ENCODE peak calls at places on chromosome 1, in four cellular contexts. Q, S, B and H are unnamed samples. For H3K27me3, the result is how much of the 10 kb centered on the place peaks cover.

GRCh38 chr1:56135864-56136147 is 443.6 kb downstream of the PLPP3 start:
- DNase-seq in S (no peak), B (no peak), Q (no peak), H (no peak)

GRCh38 chr1:121558514-121558913 is 373.7 kb downstream of the SRGAP2C start:
- DNase-seq in Q (no peak), B (peak), S (no peak), H (peak)

GRCh38 chr1:36178479-36179219 is 22.7 kb downstream of the MAP7D1 start:
- DNase-seq in B (no peak), Q (peak), S (no peak), H (no peak)

GRCh38 chr1:47931395-47931794 is 65.8 kb downstream of the TRABD2B start:
- DNase-seq in S (no peak), B (no peak), Q (no peak), H (peak)

GRCh38 chr1:226083303-226084101 is 21.0 kb downstream of the H3-3A start:
- DNase-seq in B (no peak), Q (peak), S (peak), H (no peak)

GRCh38 chr1:22048351-22049192 is 3.9 kb upstream of the CDC42 start:
- DNase-seq in B (no peak), S (no peak), Q (no peak), H (no peak)

GRCh38 chr1:157245823-157246222 is 107.6 kb upstream of the ETV3 start:
- DNase-seq in B (no peak), Q (no peak), S (no peak), H (no peak)

GRCh38 chr1:84698151-84698651 is 7.9 kb upstream of the SSX2IP start:
- DNase-seq in Q (no peak), S (no peak), B (peak), H (peak)

GRCh38 chr1:24418898-24419628 is 3.5 kb downstream of the NIPAL3 start:
- DNase-seq in B (no peak), Q (no peak), S (no peak), H (peak)

GRCh38 chr1:3319874-3320245 is 134.6 kb upstream of the ARHGEF16 start:
- DNase-seq in S (no peak), Q (no peak), B (no peak), H (no peak)

GRCh38 chr1:218447010-218447689 is 102.0 kb downstream of the TGFB2 start:
- DNase-seq in B (no peak), Q (peak), S (no peak), H (no peak)

GRCh38 chr1:3922201-3922725 is 22.2 kb upstream of the C1orf174 start:
- DNase-seq in B (no peak), S (no peak), Q (no peak), H (no peak)

GRCh38 chr1:225825606-225826005 is 15.7 kb downstream of the EPHX1 start:
- DNase-seq in S (peak), Q (no peak), B (no peak), H (no peak)

DNA sequence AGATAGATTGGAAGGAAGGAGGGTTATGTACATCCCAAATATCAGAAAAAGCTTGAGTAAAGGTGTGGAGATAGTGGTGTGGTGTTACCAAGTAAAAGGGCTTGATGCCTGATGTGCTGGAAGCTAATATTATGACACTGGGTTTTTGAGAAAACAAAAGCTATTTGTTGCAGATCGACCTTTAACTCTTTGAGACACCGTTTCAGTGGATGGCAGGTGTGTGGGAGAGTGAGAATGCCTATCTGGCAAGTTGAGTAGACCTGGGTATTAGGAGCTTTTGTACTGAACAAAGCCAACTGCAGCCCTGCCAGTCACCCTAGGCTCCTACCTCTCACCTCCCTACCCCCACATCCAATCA is 1.4 kb downstream of the MMACHC start:
- DNase-seq in Q (no peak), S (no peak), B (no peak), H (no peak)
- H3K27ac ChIP-seq in Q (peak), S (no peak), B (no peak), H (no peak)

GRCh38 chr1:42141978-42142377 is 11.2 kb upstream of the GUCA2B start:
- DNase-seq in B (no peak), S (no peak), Q (no peak), H (no peak)
- H3K27me3 ChIP-seq in B (under half), S (under half), Q (half or more), H (under half)

GRCh38 chr1:108119500-108119899 is 80.6 kb downstream of the SLC25A24 start:
- DNase-seq in B (no peak), Q (no peak), S (no peak), H (no peak)

GRCh38 chr1:108124622-108125311 is 75.4 kb downstream of the SLC25A24 start:
- DNase-seq in S (no peak), Q (no peak), B (no peak), H (no peak)

GRCh38 chr1:108120163-108120562 is 80.0 kb downstream of the SLC25A24 start:
- DNase-seq in B (no peak), Q (no peak), S (no peak), H (no peak)

GRCh38 chr1:108124023-108124422 is 76.1 kb downstream of the SLC25A24 start:
- DNase-seq in B (no peak), S (no peak), Q (no peak), H (no peak)

DNA sequence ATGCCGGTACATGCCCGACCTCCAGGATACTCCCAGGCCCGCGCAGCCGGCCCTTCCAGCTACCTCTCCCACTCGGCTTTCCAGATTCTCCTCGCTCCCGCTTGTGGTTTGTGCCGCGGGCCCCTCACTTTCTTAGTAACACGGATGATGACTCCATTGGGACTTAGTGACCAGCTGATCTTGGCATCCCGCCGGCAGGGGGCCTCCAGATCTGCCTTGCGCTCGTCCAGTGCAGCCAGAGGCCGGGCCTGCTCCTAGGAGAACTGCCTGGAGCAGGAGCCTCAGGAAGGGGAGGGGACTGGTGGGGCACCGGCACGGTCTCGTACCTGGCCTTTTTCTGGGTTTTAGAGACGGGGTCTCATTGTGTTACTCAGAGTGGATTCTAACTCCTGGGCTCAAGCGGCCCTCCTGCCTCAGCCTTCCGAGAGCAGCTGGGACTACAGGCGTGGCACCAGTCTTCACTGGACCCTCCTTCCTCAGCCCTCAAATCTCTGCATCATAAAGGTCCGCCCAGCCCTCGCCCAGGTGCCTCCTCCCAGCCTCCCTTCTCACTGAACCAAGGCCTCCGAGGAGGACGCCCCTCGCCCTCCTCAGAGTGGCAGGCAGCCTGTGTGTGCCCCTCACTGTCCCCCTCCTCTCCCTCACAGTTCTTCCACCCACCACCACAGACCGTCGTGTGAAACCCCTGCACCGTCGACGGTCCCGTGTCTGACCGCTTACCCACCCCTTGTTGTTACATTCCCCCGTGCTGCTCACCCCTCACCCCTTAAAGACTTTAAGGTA is 78.6 kb downstream of the SLC25A24 start:
- DNase-seq in B (no peak), Q (peak), S (no peak), H (no peak)
- H3K27ac ChIP-seq in B (no peak), Q (no peak), S (no peak), H (no peak)

GRCh38 chr1:111963985-111964738 is 25.3 kb downstream of the KCND3 start:
- DNase-seq in B (no peak), Q (no peak), S (no peak), H (no peak)
- H3K27me3 ChIP-seq in B (under half), Q (under half), S (under half), H (under half)

GRCh38 chr1:180525696-180526000 is 23.3 kb upstream of the ACBD6 start:
- DNase-seq in S (no peak), B (no peak), Q (no peak), H (no peak)

GRCh38 chr1:180524915-180525695 is 22.7 kb upstream of the ACBD6 start:
- DNase-seq in Q (no peak), B (no peak), S (no peak), H (peak)

GRCh38 chr1:180530501-180530900 is 28.1 kb upstream of the ACBD6 start:
- DNase-seq in S (no peak), Q (no peak), B (peak), H (peak)

GRCh38 chr1:180527270-180527669 is 24.9 kb upstream of the ACBD6 start:
- DNase-seq in S (no peak), B (no peak), Q (no peak), H (no peak)

GRCh38 chr1:180528868-180529470 is 26.6 kb upstream of the ACBD6 start:
- DNase-seq in Q (no peak), B (no peak), S (no peak), H (no peak)
- H3K27ac ChIP-seq in Q (no peak), B (no peak), S (peak), H (no peak)

GRCh38 chr1:111802984-111803383 is 47.3 kb downstream of the DDX20 start:
- DNase-seq in B (no peak), Q (no peak), S (no peak), H (no peak)
- H3K27me3 ChIP-seq in B (under half), Q (under half), S (under half), H (under half)

GRCh38 chr1:161192476-161193465 is 6.1 kb downstream of the ADAMTS4 start:
- DNase-seq in B (peak), S (peak), Q (peak), H (peak)

GRCh38 chr1:161193561-161194235 is 5.2 kb downstream of the ADAMTS4 start:
- DNase-seq in Q (no peak), S (peak), B (no peak), H (no peak)

GRCh38 chr1:161189036-161189435 is 9.8 kb downstream of the ADAMTS4 start:
- DNase-seq in B (no peak), Q (no peak), S (no peak), H (no peak)

GRCh38 chr1:161190962-161191521 is 7.8 kb downstream of the ADAMTS4 start:
- DNase-seq in Q (no peak), B (no peak), S (peak), H (no peak)

GRCh38 chr1:161191971-161192370 is 6.9 kb downstream of the ADAMTS4 start:
- DNase-seq in Q (no peak), S (no peak), B (no peak), H (no peak)
- H3K27ac ChIP-seq in Q (no peak), S (no peak), B (no peak), H (no peak)

DNA sequence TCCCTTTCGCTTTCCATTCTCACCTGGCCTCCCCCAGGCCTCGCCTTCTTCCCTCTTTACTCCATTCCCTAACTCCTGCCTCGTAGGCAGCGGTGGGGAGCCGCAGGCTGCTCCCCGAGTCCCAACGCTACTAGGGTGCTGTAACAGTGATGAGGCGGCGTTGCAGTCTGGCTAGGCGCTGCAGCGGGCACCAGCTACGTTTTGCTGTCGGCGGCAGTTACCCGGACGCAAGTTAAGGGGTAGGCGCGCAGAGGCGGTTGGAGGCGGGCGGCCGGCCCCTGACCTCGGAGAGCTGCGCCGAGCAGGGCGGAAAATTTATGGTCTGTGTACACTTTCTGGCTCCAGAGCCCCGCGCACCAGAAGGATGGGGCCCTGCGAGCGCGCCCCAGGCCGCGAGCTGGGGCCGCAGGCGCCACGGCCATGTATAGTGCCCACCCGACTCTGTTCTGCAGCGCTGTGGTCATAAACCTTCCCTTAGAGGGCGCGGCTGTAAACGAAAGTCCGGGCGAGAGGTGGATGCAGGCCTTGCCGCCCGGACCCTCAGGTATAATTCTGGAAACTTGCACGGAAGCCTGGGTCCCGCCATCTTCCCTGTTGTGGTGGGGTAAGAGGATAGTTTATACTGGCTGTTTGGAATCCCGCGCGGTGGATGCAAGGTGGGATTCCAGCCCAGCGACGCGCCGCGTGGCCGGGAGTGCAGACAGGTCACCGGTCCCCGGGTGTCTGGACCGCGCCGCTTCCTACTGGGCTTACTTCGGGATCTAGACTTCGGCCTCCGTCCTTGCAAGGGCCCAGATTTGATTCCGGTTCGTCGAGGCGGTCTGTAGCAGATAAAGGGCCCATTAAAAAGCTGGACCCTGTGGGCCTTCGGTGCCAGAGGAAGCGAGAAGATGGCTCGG is 15.0 kb downstream of the HLX start:
- DNase-seq in B (no peak), Q (no peak), S (no peak), H (no peak)
- H3K27me3 ChIP-seq in B (under half), Q (half or more), S (under half), H (half or more)

DNA sequence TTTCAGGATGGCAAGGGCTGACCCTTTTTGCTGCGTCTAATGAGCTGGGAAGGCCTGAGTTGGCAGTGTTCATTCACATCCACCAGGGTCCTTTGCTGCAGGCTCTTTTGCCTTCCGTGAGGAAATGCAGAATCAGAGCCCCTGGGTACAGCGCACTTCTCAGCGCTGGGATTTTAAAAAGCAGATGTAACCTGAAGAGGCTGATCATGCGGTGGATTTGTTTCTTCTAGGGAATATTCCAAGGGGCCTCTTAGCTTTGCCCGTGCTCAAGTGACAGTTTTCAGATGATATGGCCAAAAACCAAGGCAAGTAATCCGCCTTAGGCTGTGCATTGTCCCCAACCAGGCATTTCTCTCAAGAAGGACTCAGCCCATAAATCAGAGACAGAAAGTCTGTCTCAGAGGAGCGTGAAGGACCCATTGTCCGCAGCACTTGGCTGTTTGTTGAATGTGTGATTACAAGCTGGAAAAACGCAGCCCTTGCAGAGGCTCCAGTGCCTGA is 237.6 kb downstream of the PTPRC start:
- DNase-seq in S (no peak), Q (no peak), B (no peak), H (no peak)
- H3K27ac ChIP-seq in S (no peak), Q (no peak), B (no peak), H (no peak)